ENCODE peak calls at places on chromosomes 4 and X, in six cellular contexts. One of them, this sample, is unnamed.

GRCh38 chrX:20116087-20116574 is 576 bp downstream of the MAP7D2 start:
- DNase-seq in activated T-helper 1 cell treated with Interleukin-2 at 50 U/mL for 16 hours: no peak
- DNase-seq in coronary artery: no peak
- DNase-seq in Kasumi-1: no peak
- DNase-seq in fibroblast of the conjunctiva: no peak
- DNase-seq in cortex of kidney: no peak
- DNase-seq in this sample: no peak

GRCh38 chr4:83370640-83370906 is 35.9 kb upstream of the HPSE start:
- DNase-seq in fibroblast of the conjunctiva: no peak
- DNase-seq in cortex of kidney: no peak
- DNase-seq in Kasumi-1: no peak
- DNase-seq in coronary artery: no peak
- DNase-seq in activated T-helper 1 cell treated with Interleukin-2 at 50 U/mL for 16 hours: no peak
- DNase-seq in this sample: no peak

GRCh38 chr4:15938182-15938581 is 358 bp downstream of the FGFBP1 start:
- DNase-seq in activated T-helper 1 cell treated with Interleukin-2 at 50 U/mL for 16 hours: no peak
- DNase-seq in fibroblast of the conjunctiva: no peak
- DNase-seq in Kasumi-1: no peak
- DNase-seq in cortex of kidney: no peak
- DNase-seq in coronary artery: no peak
- DNase-seq in this sample: no peak

GRCh38 chr4:155522201-155522600 is 144.4 kb upstream of the GUCY1A1 start:
- DNase-seq in coronary artery: no peak
- DNase-seq in fibroblast of the conjunctiva: peak
- DNase-seq in activated T-helper 1 cell treated with Interleukin-2 at 50 U/mL for 16 hours: no peak
- DNase-seq in Kasumi-1: no peak
- DNase-seq in cortex of kidney: no peak
- DNase-seq in this sample: no peak

GRCh38 chrX:48540015-48540350 is 469 bp downstream of the TBC1D25 start:
- DNase-seq in activated T-helper 1 cell treated with Interleukin-2 at 50 U/mL for 16 hours: peak
- DNase-seq in Kasumi-1: peak
- DNase-seq in cortex of kidney: no peak
- DNase-seq in fibroblast of the conjunctiva: no peak
- DNase-seq in coronary artery: peak
- DNase-seq in this sample: no peak

GRCh38 chr4:83387922-83388676 is 53.5 kb upstream of the HPSE start:
- DNase-seq in activated T-helper 1 cell treated with Interleukin-2 at 50 U/mL for 16 hours: no peak
- DNase-seq in coronary artery: no peak
- DNase-seq in Kasumi-1: no peak
- DNase-seq in cortex of kidney: no peak
- DNase-seq in fibroblast of the conjunctiva: no peak
- DNase-seq in this sample: no peak

GRCh38 chr4:57182132-57182874 is 72.1 kb upstream of the IGFBP7 start:
- DNase-seq in activated T-helper 1 cell treated with Interleukin-2 at 50 U/mL for 16 hours: no peak
- DNase-seq in coronary artery: no peak
- DNase-seq in cortex of kidney: no peak
- DNase-seq in fibroblast of the conjunctiva: no peak
- DNase-seq in Kasumi-1: peak
- DNase-seq in this sample: no peak

GRCh38 chr4:120139392-120139791 is 72.7 kb upstream of the MAD2L1 start:
- DNase-seq in fibroblast of the conjunctiva: no peak
- DNase-seq in Kasumi-1: no peak
- DNase-seq in activated T-helper 1 cell treated with Interleukin-2 at 50 U/mL for 16 hours: no peak
- DNase-seq in coronary artery: no peak
- DNase-seq in cortex of kidney: no peak
- DNase-seq in this sample: no peak

GRCh38 chr4:118180776-118181175 is 146.5 kb downstream of the NDST3 start:
- DNase-seq in fibroblast of the conjunctiva: no peak
- DNase-seq in coronary artery: no peak
- DNase-seq in cortex of kidney: no peak
- DNase-seq in activated T-helper 1 cell treated with Interleukin-2 at 50 U/mL for 16 hours: no peak
- DNase-seq in Kasumi-1: no peak
- DNase-seq in this sample: no peak

GRCh38 chr4:118348886-118349285 is 3.9 kb downstream of the PRSS12 start:
- DNase-seq in Kasumi-1: peak
- DNase-seq in coronary artery: no peak
- DNase-seq in cortex of kidney: no peak
- DNase-seq in fibroblast of the conjunctiva: no peak
- DNase-seq in activated T-helper 1 cell treated with Interleukin-2 at 50 U/mL for 16 hours: no peak
- DNase-seq in this sample: no peak

GRCh38 chr4:107564326-107564725 is 155.7 kb downstream of the PAPSS1 start:
- DNase-seq in activated T-helper 1 cell treated with Interleukin-2 at 50 U/mL for 16 hours: no peak
- DNase-seq in coronary artery: no peak
- DNase-seq in Kasumi-1: no peak
- DNase-seq in fibroblast of the conjunctiva: no peak
- DNase-seq in cortex of kidney: no peak
- DNase-seq in this sample: peak

GRCh38 chr4:48043504-48043903 is 26.9 kb downstream of the NIPAL1 start:
- DNase-seq in coronary artery: no peak
- DNase-seq in fibroblast of the conjunctiva: no peak
- DNase-seq in cortex of kidney: no peak
- DNase-seq in Kasumi-1: no peak
- DNase-seq in activated T-helper 1 cell treated with Interleukin-2 at 50 U/mL for 16 hours: no peak
- DNase-seq in this sample: no peak

GRCh38 chr4:185729300-185729912 is 82.6 kb downstream of the SORBS2 start:
- DNase-seq in fibroblast of the conjunctiva: no peak
- DNase-seq in cortex of kidney: no peak
- DNase-seq in Kasumi-1: no peak
- DNase-seq in coronary artery: no peak
- DNase-seq in activated T-helper 1 cell treated with Interleukin-2 at 50 U/mL for 16 hours: no peak
- DNase-seq in this sample: no peak

GRCh38 chr4:95431678-95432077 is 117.1 kb downstream of the UNC5C start:
- DNase-seq in coronary artery: no peak
- DNase-seq in cortex of kidney: no peak
- DNase-seq in Kasumi-1: no peak
- DNase-seq in activated T-helper 1 cell treated with Interleukin-2 at 50 U/mL for 16 hours: no peak
- DNase-seq in fibroblast of the conjunctiva: no peak
- DNase-seq in this sample: no peak

GRCh38 chr4:157220026-157220881 is at the start of gene GRIA2:
- DNase-seq in coronary artery: peak
- DNase-seq in fibroblast of the conjunctiva: peak
- DNase-seq in Kasumi-1: no peak
- DNase-seq in activated T-helper 1 cell treated with Interleukin-2 at 50 U/mL for 16 hours: no peak
- DNase-seq in cortex of kidney: no peak
- DNase-seq in this sample: peak

GRCh38 chr4:94332983-94333590 is 9.5 kb downstream of the HPGDS start:
- DNase-seq in cortex of kidney: no peak
- DNase-seq in Kasumi-1: peak
- DNase-seq in activated T-helper 1 cell treated with Interleukin-2 at 50 U/mL for 16 hours: no peak
- DNase-seq in coronary artery: no peak
- DNase-seq in fibroblast of the conjunctiva: no peak
- DNase-seq in this sample: no peak

GRCh38 chrX:131985526-131986049 is 37.5 kb upstream of the STK26 start:
- DNase-seq in Kasumi-1: peak
- DNase-seq in activated T-helper 1 cell treated with Interleukin-2 at 50 U/mL for 16 hours: no peak
- DNase-seq in coronary artery: no peak
- DNase-seq in fibroblast of the conjunctiva: no peak
- DNase-seq in cortex of kidney: no peak
- DNase-seq in this sample: no peak

GRCh38 chr4:62709618-62710252 is 1509.6 kb downstream of the ADGRL3 start:
- DNase-seq in fibroblast of the conjunctiva: peak
- DNase-seq in coronary artery: no peak
- DNase-seq in Kasumi-1: peak
- DNase-seq in activated T-helper 1 cell treated with Interleukin-2 at 50 U/mL for 16 hours: no peak
- DNase-seq in cortex of kidney: no peak
- DNase-seq in this sample: peak

GRCh38 chrX:21295246-21295820 is 78.9 kb upstream of the CNKSR2 start:
- DNase-seq in cortex of kidney: no peak
- DNase-seq in activated T-helper 1 cell treated with Interleukin-2 at 50 U/mL for 16 hours: no peak
- DNase-seq in fibroblast of the conjunctiva: no peak
- DNase-seq in coronary artery: no peak
- DNase-seq in Kasumi-1: no peak
- DNase-seq in this sample: no peak

This sample was measured in astrocyte of the cerebellum.